ENCODE peak calls at places on chromosomes 1 and 21, in five cellular contexts. F is GM12878, D is HepG2, L is K562, X is A549. H is an unnamed sample.

GRCh38 chr1:247096544-247096943 is 7.6 kb downstream of the ZNF669 start:
- DNase-seq in F (no peak), L (no peak), X (no peak), D (no peak), H (no peak)

GRCh38 chr1:155166006-155166372 is 7.1 kb downstream of the KRTCAP2 start:
- DNase-seq in X (no peak), L (no peak), D (no peak), F (no peak), H (no peak)

GRCh38 chr1:45654540-45655280 is 30.9 kb upstream of the CCDC17 start:
- DNase-seq in D (no peak), L (no peak), F (no peak), X (no peak), H (no peak)

GRCh38 chr1:63973005-63973419 is 199.2 kb downstream of the ROR1 start:
- DNase-seq in L (no peak), X (no peak), F (no peak), D (no peak), H (no peak)

GRCh38 chr21:46114963-46115362 is 17.1 kb downstream of the COL6A2 start:
- DNase-seq in X (no peak), L (no peak), F (no peak), D (no peak), H (no peak)

GRCh38 chr1:245046310-245046709 is 108.5 kb upstream of the KIF26B start:
- DNase-seq in F (no peak), L (no peak), D (no peak), X (no peak), H (no peak)

GRCh38 chr1:230205719-230206198 is 138.7 kb downstream of the GALNT2 start:
- DNase-seq in F (no peak), L (peak), X (no peak), D (no peak), H (no peak)

GRCh38 chr1:228838717-228839500 is 103.6 kb downstream of the RHOU start:
- DNase-seq in F (no peak), L (no peak), X (peak), D (peak), H (peak)

GRCh38 chr1:29497395-29498125 is 261.2 kb downstream of the PTPRU start:
- DNase-seq in X (no peak), D (no peak), F (no peak), L (no peak), H (no peak)

GRCh38 chr1:115877511-115877910 is 36.6 kb upstream of the NHLH2 start:
- DNase-seq in L (no peak), D (no peak), F (no peak), X (no peak), H (no peak)

GRCh38 chr1:113912594-113913311 is 7.6 kb downstream of the DCLRE1B start:
- DNase-seq in D (no peak), F (no peak), L (no peak), X (no peak), H (no peak)

GRCh38 chr1:228264100-228264816 is 56.4 kb downstream of the OBSCN start:
- DNase-seq in F (no peak), L (no peak), D (no peak), X (no peak), H (no peak)

GRCh38 chr1:39631361-39632331 is 7.8 kb downstream of the HEYL start:
- DNase-seq in F (no peak), L (peak), D (no peak), X (no peak), H (no peak)

GRCh38 chr1:248815407-248816034 is 10.2 kb downstream of the SH3BP5L start:
- DNase-seq in D (no peak), F (no peak), L (no peak), X (no peak), H (no peak)

GRCh38 chr1:151693057-151693651 is 23.4 kb downstream of the CELF3 start:
- DNase-seq in F (no peak), L (no peak), X (peak), D (peak), H (peak)

GRCh38 chr21:31594726-31595125 is 64.8 kb upstream of the SOD1 start:
- DNase-seq in L (no peak), D (no peak), X (no peak), F (no peak), H (no peak)

GRCh38 chr1:11571906-11572616 is 82.2 kb downstream of the FBXO2 start:
- DNase-seq in F (no peak), L (peak), D (peak), X (no peak), H (peak)

GRCh38 chr1:230220907-230221306 is 153.9 kb downstream of the GALNT2 start:
- DNase-seq in F (no peak), X (no peak), D (no peak), L (no peak), H (no peak)

GRCh38 chr1:171807547-171807946 is 26.1 kb downstream of the METTL13 start:
- DNase-seq in X (no peak), L (no peak), D (no peak), F (no peak), H (no peak)

GRCh38 chr1:156515956-156516355 is 15.4 kb upstream of the MEF2D start:
- DNase-seq in X (no peak), D (no peak), L (no peak), F (no peak), H (no peak)

GRCh38 chr21:35395728-35396127 is 346.6 kb upstream of the RUNX1 start:
- DNase-seq in F (no peak), L (no peak), D (no peak), X (no peak), H (peak)

GRCh38 chr1:3636531-3636930 is 11.7 kb downstream of the TPRG1L start:
- DNase-seq in F (no peak), D (no peak), L (no peak), X (no peak), H (no peak)

GRCh38 chr1:204162498-204163074 is 3.6 kb downstream of the REN start:
- DNase-seq in D (peak), L (peak), X (peak), F (no peak), H (peak)

GRCh38 chr1:31651766-31652165 is 7.1 kb upstream of the PEF1 start:
- DNase-seq in X (no peak), F (no peak), L (no peak), D (no peak), H (no peak)

GRCh38 chr1:54069792-54070548 is 16.6 kb downstream of the TCEANC2 start:
- DNase-seq in D (peak), X (peak), L (peak), F (no peak), H (peak)

GRCh38 chr1:214551052-214551435 is 358 bp downstream of the PTPN14 start:
- DNase-seq in F (no peak), X (no peak), D (no peak), L (no peak), H (no peak)

GRCh38 chr21:30482130-30482529 is 2.0 kb upstream of the KRTAP19-1 start:
- DNase-seq in L (no peak), X (no peak), D (no peak), F (no peak), H (no peak)

GRCh38 chr1:41728403-41729202 is 190.1 kb downstream of the HIVEP3 start:
- DNase-seq in L (no peak), F (peak), D (no peak), X (no peak), H (peak)

GRCh38 chr1:206573772-206574161 is 38.5 kb downstream of the EIF2D start:
- DNase-seq in D (no peak), F (no peak), L (no peak), X (no peak), H (no peak)
- H3K4me3 ChIP-seq in D (no peak), F (no peak), L (no peak), X (no peak), H (no peak)

GRCh38 chr1:15442119-15442518 is 3.9 kb downstream of the CTRC start:
- DNase-seq in F (no peak), X (no peak), D (no peak), L (no peak), H (no peak)
- TF ChIP-seq POLR2A in F (no peak), X (no peak), D (no peak), L (no peak), H (no peak)

GRCh38 chr1:167726038-167726437 is 4.3 kb downstream of the MPZL1 start:
- DNase-seq in F (no peak), D (no peak), L (no peak), X (no peak), H (no peak)
- TF ChIP-seq MYC in F (no peak), D (no peak), L (no peak), X (no peak), H (no peak)

GRCh38 chr21:16072692-16073091 is 342.9 kb downstream of the USP25 start:
- DNase-seq in X (no peak), D (no peak), L (no peak), F (no peak), H (no peak)
- H3K4me3 ChIP-seq in X (no peak), D (no peak), L (no peak), F (no peak), H (no peak)

DNA sequence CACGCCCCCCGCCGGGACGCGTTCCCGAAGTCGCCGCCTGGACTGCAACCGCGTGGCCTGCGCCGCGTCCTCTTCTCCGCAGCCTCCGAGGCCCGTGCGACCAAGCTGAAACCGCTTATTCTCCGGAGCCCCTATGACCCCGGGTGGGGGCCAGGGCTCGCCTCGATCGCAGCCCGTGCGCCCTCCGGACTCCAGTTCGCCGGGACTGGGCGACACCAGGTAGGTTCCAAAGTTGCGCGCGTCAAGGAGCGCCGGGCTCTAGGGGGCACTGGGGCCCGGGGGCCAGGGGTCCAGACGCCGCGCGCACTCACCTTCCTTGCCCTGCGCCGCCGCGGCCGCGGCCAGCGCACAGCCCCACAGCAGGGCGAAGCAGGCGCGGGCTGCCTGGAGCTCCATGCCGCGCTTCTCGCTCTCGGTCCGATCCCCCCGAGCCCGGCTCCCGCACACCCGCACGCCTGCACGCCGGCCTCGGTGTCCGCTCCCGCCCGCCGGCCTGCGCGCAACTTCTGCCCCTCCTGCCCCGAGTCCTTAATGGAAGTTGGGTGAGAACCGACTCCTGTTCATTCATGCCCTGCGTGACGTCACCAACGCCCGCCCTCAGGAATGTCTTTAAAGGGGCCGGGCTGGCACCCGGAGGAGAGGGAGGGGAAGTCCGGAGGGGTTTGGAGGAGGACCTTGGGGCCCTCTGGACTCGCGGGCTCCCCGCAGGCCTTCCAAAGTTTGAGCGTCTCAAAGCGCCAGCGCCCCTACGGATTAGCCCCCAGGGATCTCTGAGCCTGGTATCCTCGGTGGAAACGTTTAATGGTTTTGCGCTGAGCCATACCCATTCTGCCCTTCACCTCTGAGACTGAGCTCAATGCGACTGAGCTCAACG is at the start of gene EPHA2:
- DNase-seq in D (peak), F (no peak), L (no peak), X (peak), H (no peak)
- TF ChIP-seq POLR2A in D (peak), F (no peak), L (no peak), X (peak), H (no peak)

GRCh38 chr1:241638091-241638682 is 2.0 kb downstream of the CHML start:
- DNase-seq in D (no peak), F (no peak), L (no peak), X (no peak), H (no peak)

GRCh38 chr1:241639040-241639652 is 1.0 kb downstream of the CHML start:
- DNase-seq in L (no peak), D (no peak), F (no peak), X (no peak), H (peak)

GRCh38 chr1:241640149-241640866 is at the start of the genes CHML and OPN3:
- DNase-seq in L (peak), F (no peak), D (peak), X (peak), H (peak)

GRCh38 chr1:241640867-241641542 is 836 bp upstream of the CHML start:
- DNase-seq in X (peak), L (no peak), F (no peak), D (peak), H (peak)

GRCh38 chr1:241639653-241640148 is 468 bp downstream of the CHML start:
- DNase-seq in L (peak), F (no peak), D (peak), X (peak), H (peak)
- TF ChIP-seq MYC in L (no peak), F (no peak), D (no peak), X (no peak), H (peak)

DNA sequence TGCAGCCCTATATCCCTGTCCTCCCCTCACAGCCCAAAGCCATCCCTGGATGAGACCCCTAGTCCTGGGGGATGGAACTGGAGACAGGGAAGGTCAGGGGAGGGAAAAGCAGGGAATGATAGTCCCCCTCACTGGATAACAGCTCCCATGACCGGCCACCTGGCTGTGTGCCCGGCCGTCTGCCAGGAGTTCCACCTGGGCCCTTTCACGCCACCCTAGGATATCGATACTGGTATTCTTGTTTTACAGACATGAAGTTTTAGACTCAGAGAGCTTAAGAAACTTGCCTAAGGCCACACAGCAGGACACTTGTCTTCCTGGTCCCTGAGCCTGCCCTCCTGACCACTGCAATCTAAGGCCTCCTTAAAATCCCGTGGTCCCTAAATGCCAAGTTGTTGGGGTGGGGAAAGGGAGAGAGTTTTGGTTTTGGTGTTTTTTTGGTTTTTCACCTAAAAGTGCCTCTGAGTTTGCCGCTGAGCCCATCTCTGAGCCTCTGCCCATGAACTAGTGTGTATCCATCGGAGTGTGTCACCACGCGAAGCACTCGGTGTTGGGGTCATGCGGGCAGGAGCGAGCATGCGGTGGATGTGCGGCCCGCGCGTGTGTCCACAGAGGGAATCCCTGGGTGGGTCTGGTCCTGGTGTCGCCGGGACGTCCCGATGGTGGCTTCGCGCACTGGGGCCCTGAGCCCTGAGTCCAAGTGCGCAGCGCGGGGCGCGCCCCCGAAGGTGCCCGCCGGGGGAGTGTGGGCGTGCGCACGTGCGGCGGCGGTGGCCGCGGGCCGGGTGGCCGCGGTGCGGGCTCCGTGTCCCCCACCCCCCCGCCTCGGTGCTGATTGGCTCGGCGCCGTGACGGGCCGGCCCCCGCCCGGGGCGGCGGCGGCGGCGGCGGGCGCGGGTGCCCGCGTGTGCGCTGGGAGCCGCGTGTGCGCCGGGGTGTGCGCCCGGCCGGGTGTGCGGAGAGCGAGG is at the start of gene EPHA8:
- DNase-seq in L (peak), D (no peak), F (no peak), X (no peak), H (no peak)
- H3K4me3 ChIP-seq in L (no peak), D (no peak), F (no peak), X (peak), H (no peak)

GRCh38 chr1:145967288-145967687 is 2.8 kb downstream of the POLR3GL start:
- DNase-seq in D (no peak), L (no peak), X (no peak), F (no peak), H (no peak)

GRCh38 chr1:145962157-145963102 is 1.9 kb downstream of the ANKRD34A start:
- DNase-seq in X (no peak), L (peak), D (no peak), F (no peak), H (no peak)

GRCh38 chr1:145963218-145964019 is 956 bp downstream of the ANKRD34A start:
- DNase-seq in X (peak), F (no peak), L (no peak), D (no peak), H (no peak)

GRCh38 chr1:145965119-145965744 is 742 bp downstream of the POLR3GL start:
- DNase-seq in L (no peak), X (no peak), D (no peak), F (no peak), H (no peak)

DNA sequence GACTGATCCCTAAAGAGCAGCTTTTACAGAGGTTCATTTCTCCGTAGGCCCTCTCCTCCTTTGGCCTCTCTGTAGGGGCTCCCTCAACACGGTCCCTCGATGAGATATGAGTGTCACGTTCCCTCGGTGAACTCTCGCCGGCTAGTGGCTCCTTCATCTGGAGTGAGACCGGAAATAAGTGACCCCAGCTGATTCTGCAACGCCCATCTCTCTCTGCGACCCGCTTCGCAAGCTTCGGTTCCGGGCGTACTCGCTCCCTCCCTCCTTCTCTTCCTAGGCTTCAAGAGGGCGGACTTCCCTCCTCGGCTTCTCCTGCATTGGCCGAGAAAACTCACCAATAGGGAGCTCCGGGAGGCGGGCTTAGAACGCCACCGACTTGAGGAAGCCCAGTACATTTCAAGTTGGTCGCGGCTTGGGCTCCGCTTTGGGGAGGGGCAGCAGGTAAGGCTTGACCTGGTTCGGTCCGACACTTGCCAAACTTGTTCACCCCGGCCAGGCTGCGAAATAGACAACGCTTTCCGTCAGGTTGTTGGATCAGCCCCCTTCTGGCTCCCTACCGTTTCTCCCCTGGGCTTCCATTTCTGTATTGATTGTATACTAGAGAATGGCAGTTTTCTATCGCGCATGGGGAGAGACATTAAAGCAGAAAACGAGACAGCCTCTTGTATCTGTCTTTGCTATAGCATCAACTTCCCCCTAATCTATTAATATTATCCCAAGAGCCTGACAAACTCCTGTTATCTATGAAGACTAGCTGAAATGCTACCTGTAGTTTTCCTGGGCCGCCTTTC is at the start of the genes ANKRD34A and POLR3GL:
- DNase-seq in X (peak), L (peak), F (peak), D (peak), H (peak)
- TF ChIP-seq POLR2A in X (peak), L (peak), F (peak), D (peak), H (peak)